ENCODE peak calls at places on chromosome 19, in nine cellular contexts. G is endothelial cell; A is ELR; Y is dermis microvascular lymphatic vessel endothelial cell; E is cerebellar nuclear complex; K is GM10248; C is activated effector memory CD4-positive, alpha-beta T cell treated with Interleukin-2 at 50 U/mL for 16 hours; M is lower lobe of right lung; R is foreskin fibroblast. J is an unnamed sample.

GRCh38 chr19:6744381-6745288 is 5.2 kb downstream of the TRIP10 start:
- DNase-seq in E (no peak), Y (peak), M (peak), A (peak), G (no peak), C (no peak), K (no peak), R (peak), J (no peak)

GRCh38 chr19:17011485-17011884 is 15.1 kb downstream of the CPAMD8 start:
- DNase-seq in G (no peak), A (no peak), E (no peak), C (no peak), K (no peak), Y (no peak), M (no peak), R (no peak), J (no peak)

GRCh38 chr19:15900504-15900903 is 2.6 kb upstream of the CYP4F2 start:
- DNase-seq in R (no peak), Y (no peak), M (no peak), G (no peak), K (no peak), A (no peak), C (no peak), E (no peak), J (no peak)

GRCh38 chr19:46962030-46962570 is 57.5 kb upstream of the NPAS1 start:
- DNase-seq in K (no peak), C (no peak), Y (no peak), G (no peak), R (no peak), M (no peak), A (no peak), E (no peak), J (no peak)

GRCh38 chr19:17611462-17612244 is 56.2 kb downstream of the COLGALT1 start:
- DNase-seq in M (no peak), E (no peak), G (no peak), K (no peak), C (no peak), A (no peak), R (no peak), Y (no peak), J (no peak)

GRCh38 chr19:58129284-58129683 is 21.3 kb downstream of the ZNF329 start:
- DNase-seq in C (no peak), G (no peak), E (no peak), A (no peak), M (no peak), K (no peak), R (no peak), Y (no peak), J (no peak)

GRCh38 chr19:15234525-15235130 is 2.4 kb upstream of the EPHX3 start:
- DNase-seq in C (no peak), A (no peak), K (no peak), E (no peak), G (no peak), R (peak), M (no peak), Y (no peak), J (no peak)

GRCh38 chr19:49820125-49820524 is 2.0 kb downstream of the MED25 start:
- DNase-seq in G (no peak), R (no peak), C (no peak), A (no peak), K (no peak), E (no peak), M (no peak), Y (no peak), J (no peak)

GRCh38 chr19:30360378-30361106 is 11.6 kb upstream of the ZNF536 start:
- DNase-seq in C (no peak), G (peak), E (no peak), K (no peak), Y (no peak), A (no peak), M (no peak), R (no peak), J (no peak)

GRCh38 chr19:44356383-44357111 is at the start of gene ZNF112:
- DNase-seq in E (peak), K (no peak), M (peak), R (peak), C (no peak), A (peak), Y (peak), G (peak), J (peak)

GRCh38 chr19:57466489-57466888 is 9.5 kb upstream of the VN1R1 start:
- DNase-seq in R (no peak), E (no peak), C (no peak), M (no peak), Y (no peak), K (no peak), G (no peak), A (no peak), J (no peak)

GRCh38 chr19:10305139-10305806 is 4.3 kb downstream of the ZGLP1 start:
- DNase-seq in R (peak), E (no peak), K (no peak), Y (no peak), C (no peak), A (peak), G (no peak), M (peak), J (no peak)

GRCh38 chr19:55477905-55478304 is 1.5 kb downstream of the ZNF628 start:
- DNase-seq in C (no peak), R (no peak), G (no peak), K (no peak), Y (no peak), A (no peak), M (no peak), E (no peak), J (no peak)

GRCh38 chr19:38024991-38025716 is 118.1 kb downstream of the SIPA1L3 start:
- DNase-seq in K (no peak), A (no peak), M (no peak), Y (peak), C (no peak), E (no peak), R (no peak), G (no peak), J (no peak)

GRCh38 chr19:47633996-47634395 is 25.1 kb downstream of the BICRA start:
- DNase-seq in K (no peak), M (no peak), C (no peak), A (no peak), E (no peak), G (no peak), Y (no peak), R (no peak), J (no peak)

GRCh38 chr19:15297416-15298224 is 34.7 kb downstream of the BRD4 start:
- DNase-seq in E (no peak), G (no peak), M (no peak), Y (peak), A (peak), R (peak), K (no peak), C (no peak), J (peak)

GRCh38 chr19:40962460-40962961 is 28.6 kb upstream of the CYP2B6 start:
- DNase-seq in Y (no peak), M (no peak), C (no peak), E (no peak), G (no peak), A (peak), K (no peak), R (peak), J (peak)

GRCh38 chr19:45779231-45780145 is 2.8 kb downstream of the DMPK start:
- DNase-seq in E (no peak), G (peak), Y (peak), M (peak), R (peak), A (peak), K (peak), C (peak), J (no peak)

GRCh38 chr19:34274284-34274826 is 20.0 kb downstream of the GARRE1 start:
- DNase-seq in E (no peak), G (no peak), A (peak), K (no peak), C (no peak), R (peak), M (no peak), Y (no peak), J (no peak)

GRCh38 chr19:18057557-18057956 is 29.2 kb downstream of the IL12RB1 start:
- DNase-seq in A (no peak), G (no peak), Y (peak), K (no peak), R (peak), E (no peak), M (no peak), C (no peak), J (no peak)

GRCh38 chr19:17347877-17348276 is 10.5 kb downstream of the GTPBP3 start:
- DNase-seq in G (no peak), Y (no peak), K (no peak), E (no peak), R (no peak), C (no peak), A (no peak), M (no peak), J (no peak)

GRCh38 chr19:3683866-3684816 is 16.1 kb downstream of the PIP5K1C start:
- DNase-seq in Y (no peak), G (no peak), A (peak), E (no peak), M (peak), R (peak), K (peak), C (no peak), J (no peak)

GRCh38 chr19:5364674-5365073 is 24.1 kb upstream of the PTPRS start:
- DNase-seq in M (no peak), E (no peak), Y (no peak), C (no peak), A (no peak), K (no peak), G (no peak), R (no peak), J (no peak)

GRCh38 chr19:45973564-45974338 is at the start of gene NOVA2:
- DNase-seq in C (no peak), K (peak), R (peak), M (peak), A (peak), E (peak), Y (peak), G (peak), J (no peak)

GRCh38 chr19:10338940-10339339 is 484 bp downstream of the ICAM3 start:
- DNase-seq in C (no peak), E (no peak), A (no peak), K (no peak), R (no peak), Y (no peak), G (no peak), M (no peak), J (no peak)

GRCh38 chr19:3482507-3483225 is 575 bp downstream of the SMIM44 start:
- DNase-seq in E (no peak), C (no peak), M (no peak), R (no peak), Y (no peak), G (no peak), K (no peak), A (no peak), J (no peak)

GRCh38 chr19:4717191-4717965 is 6.3 kb downstream of the DPP9 start:
- DNase-seq in R (peak), M (peak), G (no peak), K (no peak), E (no peak), A (peak), Y (peak), C (no peak), J (no peak)

GRCh38 chr19:6788896-6789295 is 16.4 kb downstream of the VAV1 start:
- DNase-seq in A (no peak), R (no peak), G (no peak), K (no peak), Y (no peak), E (no peak), C (no peak), M (no peak), J (no peak)

GRCh38 chr19:6580313-6580712 is 10.6 kb downstream of the CD70 start:
- DNase-seq in A (peak), C (no peak), R (no peak), G (no peak), E (no peak), K (no peak), Y (peak), M (no peak), J (no peak)

GRCh38 chr19:11377237-11377636 is 2.8 kb downstream of the SWSAP1 start:
- DNase-seq in K (no peak), Y (peak), R (peak), G (no peak), M (no peak), C (no peak), A (peak), E (no peak), J (peak)

GRCh38 chr19:34041922-34042521 is 130.3 kb upstream of the LSM14A start:
- DNase-seq in Y (peak), C (peak), R (peak), E (no peak), M (peak), K (peak), G (peak), A (peak), J (peak)

GRCh38 chr19:51681286-51681956 is 11.7 kb upstream of the SPACA6 start:
- DNase-seq in A (peak), E (no peak), G (no peak), Y (no peak), R (peak), C (no peak), K (no peak), M (no peak), J (no peak)

GRCh38 chr19:34351382-34351802 is 13.6 kb upstream of the GPI start:
- DNase-seq in Y (no peak), R (no peak), E (no peak), G (no peak), M (no peak), A (no peak), C (no peak), K (no peak), J (no peak)

GRCh38 chr19:33368074-33368864 is 5.2 kb upstream of the CEBPG start:
- DNase-seq in K (no peak), Y (no peak), G (no peak), E (no peak), A (peak), R (peak), C (no peak), M (no peak), J (no peak)

GRCh38 chr19:898663-899062 is 5.4 kb downstream of the RNU6-9 start:
- DNase-seq in R (no peak), M (no peak), E (no peak), C (no peak), A (no peak), K (no peak), G (no peak), Y (no peak), J (no peak)

GRCh38 chr19:15223649-15224371 is 8.4 kb downstream of the EPHX3 start:
- DNase-seq in G (no peak), Y (no peak), C (no peak), R (peak), A (peak), E (no peak), K (no peak), M (no peak), J (no peak)

GRCh38 chr19:50489461-50490011 is 12.9 kb upstream of the GARIN5A start:
- DNase-seq in C (no peak), M (peak), G (no peak), A (no peak), E (no peak), R (no peak), Y (no peak), K (no peak), J (no peak)

GRCh38 chr19:31718041-31718440 is 368.8 kb upstream of the TSHZ3 start:
- DNase-seq in R (peak), K (no peak), A (no peak), M (no peak), Y (no peak), E (no peak), C (no peak), G (no peak), J (no peak)

GRCh38 chr19:47589824-47590223 is 16.9 kb upstream of the ZNF541 start:
- DNase-seq in A (no peak), E (no peak), M (no peak), G (no peak), C (no peak), R (no peak), Y (peak), K (no peak), J (no peak)